ENCODE peak calls at places on chromosomes 4 and X, in ten cellular contexts. H is astrocyte of the spinal cord, M is GM23338, R is heart left ventricle, I is MM.1S, U is uterus, O is astrocyte of the cerebellum, F is tibial artery, G is fibroblast of mammary gland, T is GM12878. K is an unnamed sample.

GRCh38 chrX:119230850-119231249 is 5.2 kb upstream of the PGRMC1 start:
- DNase-seq in H (no peak), M (no peak), R (no peak), I (no peak), U (no peak), O (no peak), F (no peak), G (no peak), T (no peak), K (no peak)

GRCh38 chrX:103552236-103552635 is 32.9 kb upstream of the RAB40A start:
- DNase-seq in H (no peak), M (no peak), R (no peak), I (no peak), U (no peak), O (no peak), F (no peak), G (peak), T (no peak), K (peak)

GRCh38 chr4:10055871-10056270 is 34.6 kb upstream of the SLC2A9 start:
- DNase-seq in H (no peak), M (no peak), R (no peak), I (no peak), U (no peak), O (no peak), F (no peak), G (no peak), T (no peak), K (no peak)

GRCh38 chr4:18689308-18689915 is 667.9 kb upstream of the LCORL start:
- DNase-seq in H (peak), M (peak), R (peak), I (peak), U (peak), O (peak), F (no peak), G (peak), T (no peak), K (peak)

GRCh38 chr4:33577798-33578197 is 2666.5 kb downstream of the ARAP2 start:
- DNase-seq in H (no peak), M (no peak), R (no peak), I (no peak), U (no peak), O (no peak), F (no peak), G (no peak), T (no peak), K (no peak)

GRCh38 chr4:92433272-92433758 is 129.5 kb downstream of the GRID2 start:
- DNase-seq in H (no peak), M (peak), R (no peak), I (no peak), U (no peak), O (no peak), F (no peak), G (no peak), T (no peak), K (no peak)

GRCh38 chr4:127782275-127783025 is at the start of gene HSPA4L:
- DNase-seq in H (peak), M (peak), R (peak), I (peak), U (peak), O (no peak), F (peak), G (peak), T (peak), K (peak)

GRCh38 chr4:106063009-106063408 is 167.7 kb downstream of the NPNT start:
- DNase-seq in H (peak), M (no peak), R (no peak), I (no peak), U (no peak), O (peak), F (no peak), G (no peak), T (no peak), K (peak)

GRCh38 chr4:158625544-158625943 is 46.1 kb downstream of the C4orf46 start:
- DNase-seq in H (no peak), M (no peak), R (no peak), I (no peak), U (no peak), O (no peak), F (no peak), G (no peak), T (no peak), K (peak)

GRCh38 chr4:90441770-90442169 is 314.6 kb downstream of the CCSER1 start:
- DNase-seq in H (no peak), M (no peak), R (no peak), I (no peak), U (no peak), O (no peak), F (no peak), G (no peak), T (no peak), K (no peak)

GRCh38 chr4:120056249-120056648 is 10.4 kb downstream of the MAD2L1 start:
- DNase-seq in H (peak), M (no peak), R (no peak), I (peak), U (no peak), O (no peak), F (no peak), G (peak), T (no peak), K (peak)

GRCh38 chrX:13216139-13216538 is 103.7 kb downstream of the ATXN3L start:
- DNase-seq in H (no peak), M (no peak), R (no peak), I (no peak), U (no peak), O (no peak), F (no peak), G (peak), T (no peak), K (no peak)

GRCh38 chr4:81352476-81352875 is 119.2 kb downstream of the RASGEF1B start:
- DNase-seq in H (peak), M (no peak), R (no peak), I (no peak), U (no peak), O (peak), F (no peak), G (peak), T (no peak), K (peak)

GRCh38 chr4:40176602-40177001 is 20.2 kb upstream of the RHOH start:
- DNase-seq in H (no peak), M (peak), R (no peak), I (no peak), U (no peak), O (no peak), F (no peak), G (no peak), T (no peak), K (no peak)
- H3K4me3 ChIP-seq in H (no peak), M (no peak), R (no peak), I (no peak), U (no peak), O (no peak), F (no peak), G (peak), T (no peak), K (no peak)

GRCh38 chrX:129779086-129779672 is 570 bp upstream of the SASH3 start:
- DNase-seq in H (no peak), M (no peak), R (no peak), I (no peak), U (no peak), O (no peak), F (no peak), G (no peak), T (no peak), K (no peak)
- H3K4me3 ChIP-seq in H (no peak), M (no peak), R (peak), I (peak), U (no peak), O (no peak), F (no peak), G (no peak), T (peak), K (no peak)

GRCh38 chrX:70479970-70480659 is 35.5 kb downstream of the DLG3 start:
- DNase-seq in H (no peak), M (peak), R (peak), I (no peak), U (no peak), O (no peak), F (no peak), G (peak), T (no peak), K (no peak)
- H3K4me3 ChIP-seq in H (no peak), M (peak), R (no peak), I (no peak), U (no peak), O (no peak), F (peak), G (peak), T (no peak), K (no peak)

GRCh38 chrX:39328661-39329060 is 527.4 kb downstream of the MID1IP1 start:
- DNase-seq in H (no peak), M (no peak), R (no peak), I (no peak), U (no peak), O (no peak), F (no peak), G (no peak), T (no peak), K (no peak)

GRCh38 chrX:39327255-39327654 is 526.0 kb downstream of the MID1IP1 start:
- DNase-seq in H (no peak), M (no peak), R (no peak), I (no peak), U (no peak), O (no peak), F (no peak), G (no peak), T (no peak), K (no peak)

GRCh38 chrX:39324233-39324632 is 523.0 kb downstream of the MID1IP1 start:
- DNase-seq in H (no peak), M (no peak), R (no peak), I (no peak), U (no peak), O (no peak), F (no peak), G (no peak), T (no peak), K (no peak)

GRCh38 chrX:39331062-39331704 is 529.9 kb downstream of the MID1IP1 start:
- DNase-seq in H (no peak), M (no peak), R (no peak), I (no peak), U (no peak), O (no peak), F (no peak), G (no peak), T (peak), K (no peak)

GRCh38 chrX:39327705-39328104 is 526.4 kb downstream of the MID1IP1 start:
- DNase-seq in H (no peak), M (no peak), R (no peak), I (no peak), U (no peak), O (no peak), F (no peak), G (no peak), T (no peak), K (no peak)
- H3K4me3 ChIP-seq in H (no peak), M (no peak), R (no peak), I (no peak), U (no peak), O (no peak), F (no peak), G (no peak), T (no peak), K (no peak)

DNA sequence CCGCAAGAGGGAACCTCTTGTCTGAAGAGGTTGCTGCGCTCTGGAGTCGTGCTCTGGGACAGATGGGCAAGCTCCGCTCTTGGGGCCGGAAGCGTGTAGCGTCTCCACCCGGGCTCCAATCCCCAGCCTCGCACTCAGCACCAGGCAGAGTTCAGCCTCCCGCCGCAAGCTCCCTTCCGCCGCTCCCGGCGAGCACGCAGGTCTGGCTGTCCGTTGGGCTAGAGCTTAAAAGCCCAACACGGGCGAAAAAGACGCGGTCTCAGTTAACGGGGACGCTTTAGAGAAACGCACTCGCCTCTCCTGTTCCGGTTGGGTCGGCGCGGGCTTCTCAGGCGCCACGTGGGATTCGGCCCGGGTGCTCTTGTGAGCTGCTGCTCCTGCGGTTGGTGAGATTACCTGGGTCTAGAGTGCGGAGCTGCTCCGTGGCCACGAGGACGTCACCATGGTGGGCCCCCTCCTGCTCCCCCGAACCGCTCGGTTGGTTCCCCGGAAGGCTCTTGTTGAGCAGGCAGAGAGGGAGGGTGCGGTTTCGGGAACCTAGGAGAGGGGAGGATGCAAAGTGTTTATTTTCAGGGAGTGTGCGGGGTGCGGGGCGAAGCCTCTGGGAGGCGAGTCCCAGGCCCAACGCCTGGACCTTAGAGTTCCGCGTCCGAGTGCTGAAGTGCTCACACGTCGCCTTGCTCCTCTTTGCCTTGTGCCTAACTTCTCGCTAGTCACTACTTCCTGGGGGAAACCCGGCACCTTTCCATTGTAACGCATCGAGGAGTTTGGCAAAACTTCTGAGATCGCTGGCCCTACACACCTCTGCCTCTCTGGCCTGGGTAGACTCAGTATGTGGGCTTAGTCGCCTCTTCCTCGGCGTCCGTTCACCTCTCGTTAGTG is at the start of gene TMA16:
- DNase-seq in H (peak), M (peak), R (peak), I (peak), U (peak), O (peak), F (peak), G (peak), T (peak), K (peak)
- H3K4me3 ChIP-seq in H (peak), M (peak), R (peak), I (peak), U (peak), O (peak), F (peak), G (peak), T (peak), K (peak)

DNA sequence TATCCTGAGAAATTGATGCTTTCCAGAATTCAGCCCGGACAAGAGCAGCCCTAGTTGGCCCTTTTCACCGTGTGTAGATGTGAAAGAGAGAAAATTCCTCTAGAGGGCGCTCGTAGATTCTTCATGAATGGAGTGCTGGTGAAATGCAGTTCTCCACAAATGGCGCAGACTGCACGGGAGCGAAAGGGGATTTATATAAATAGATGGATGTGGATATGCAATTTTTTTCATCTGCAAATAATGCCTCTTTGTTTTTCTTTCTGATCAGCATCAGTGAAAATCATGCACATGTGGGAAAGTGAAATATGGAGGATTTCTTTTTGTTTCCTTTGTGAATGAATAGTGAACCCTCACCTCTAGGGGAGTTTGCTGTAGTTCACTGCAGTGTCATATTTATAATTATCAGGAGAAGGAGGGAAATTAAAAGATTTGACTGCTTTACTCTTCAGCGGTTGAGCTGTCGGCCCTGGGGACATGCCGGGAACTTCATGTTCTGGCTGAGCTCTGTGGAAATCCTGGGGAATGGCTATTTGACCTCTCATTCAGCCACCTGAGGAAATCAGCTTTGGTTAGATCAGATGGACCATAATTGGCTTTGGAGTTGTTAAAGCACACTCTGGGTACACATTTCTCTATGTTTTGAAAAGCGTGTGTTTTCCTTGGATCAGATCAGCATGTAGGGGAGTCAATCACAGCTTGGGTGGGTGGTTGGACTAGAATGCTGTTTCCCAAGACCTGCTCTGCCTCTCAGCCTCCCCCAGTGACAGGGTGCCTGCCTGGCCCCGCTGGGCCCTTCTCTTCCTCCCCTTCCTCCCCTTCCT is 115.0 kb upstream of the SHISA3 start:
- DNase-seq in H (peak), M (peak), R (peak), I (peak), U (peak), O (peak), F (no peak), G (peak), T (peak), K (peak)
- H3K4me3 ChIP-seq in H (no peak), M (no peak), R (no peak), I (peak), U (no peak), O (no peak), F (no peak), G (no peak), T (no peak), K (no peak)

K was measured in fibroblast of the aortic adventitia.